ENCODE peak calls at places on chromosomes 13 and 19, in nine cellular contexts. One of them, this sample, is unnamed.

GRCh38 chr19:44694184-44694579 is 4.8 kb upstream of the CEACAM16 start:
- DNase-seq in adrenal gland: no peak
- DNase-seq in AG09319: no peak
- DNase-seq in AG04449: no peak
- DNase-seq in fibroblast of mammary gland: no peak
- DNase-seq in AG04450: no peak
- DNase-seq in heart right ventricle: no peak
- DNase-seq in B cell: no peak
- DNase-seq in OCI-LY7: no peak
- DNase-seq in this sample: no peak

GRCh38 chr13:84417426-84417825 is 535.2 kb upstream of the SLITRK1 start:
- DNase-seq in AG09319: no peak
- DNase-seq in heart right ventricle: no peak
- DNase-seq in B cell: no peak
- DNase-seq in AG04450: no peak
- DNase-seq in AG04449: no peak
- DNase-seq in OCI-LY7: no peak
- DNase-seq in fibroblast of mammary gland: peak; percentile 44
- DNase-seq in adrenal gland: no peak
- DNase-seq in this sample: no peak

GRCh38 chr13:58583961-58584360 is 952.4 kb downstream of the PCDH17 start:
- DNase-seq in fibroblast of mammary gland: no peak
- DNase-seq in AG04449: no peak
- DNase-seq in AG04450: no peak
- DNase-seq in AG09319: no peak
- DNase-seq in heart right ventricle: no peak
- DNase-seq in adrenal gland: no peak
- DNase-seq in OCI-LY7: no peak
- DNase-seq in B cell: no peak
- DNase-seq in this sample: no peak

GRCh38 chr19:40358773-40359172 is 10.3 kb downstream of the PLD3 start:
- DNase-seq in heart right ventricle: no peak
- DNase-seq in AG04449: no peak
- DNase-seq in B cell: peak; percentile 76
- DNase-seq in OCI-LY7: peak; percentile 81
- DNase-seq in AG04450: no peak
- DNase-seq in adrenal gland: no peak
- DNase-seq in fibroblast of mammary gland: no peak
- DNase-seq in AG09319: no peak
- DNase-seq in this sample: no peak

GRCh38 chr19:8311461-8312260 is 3.5 kb upstream of the CD320 start:
- DNase-seq in B cell: no peak
- DNase-seq in heart right ventricle: peak; percentile 2
- DNase-seq in AG04449: no peak
- DNase-seq in fibroblast of mammary gland: no peak
- DNase-seq in AG09319: no peak
- DNase-seq in adrenal gland: peak; percentile 57
- DNase-seq in AG04450: no peak
- DNase-seq in OCI-LY7: no peak
- DNase-seq in this sample: peak; percentile 68

GRCh38 chr19:12833747-12834417 is 497 bp downstream of the RTBDN start:
- DNase-seq in OCI-LY7: peak; percentile 58
- DNase-seq in AG04450: no peak
- DNase-seq in adrenal gland: no peak
- DNase-seq in B cell: no peak
- DNase-seq in AG04449: no peak
- DNase-seq in AG09319: no peak
- DNase-seq in fibroblast of mammary gland: no peak
- DNase-seq in heart right ventricle: no peak
- DNase-seq in this sample: no peak

GRCh38 chr13:50410921-50411712 is 395.9 kb downstream of the KCNRG start:
- DNase-seq in AG09319: no peak
- DNase-seq in OCI-LY7: no peak
- DNase-seq in AG04449: peak; percentile 45
- DNase-seq in adrenal gland: peak; percentile 75
- DNase-seq in fibroblast of mammary gland: peak; percentile 85
- DNase-seq in B cell: no peak
- DNase-seq in AG04450: peak; percentile 29
- DNase-seq in heart right ventricle: no peak
- DNase-seq in this sample: peak; percentile 28

GRCh38 chr13:111516712-111517640 is 196.5 kb downstream of the TEX29 start:
- DNase-seq in B cell: no peak
- DNase-seq in heart right ventricle: no peak
- DNase-seq in AG09319: no peak
- DNase-seq in AG04450: no peak
- DNase-seq in fibroblast of mammary gland: no peak
- DNase-seq in AG04449: no peak
- DNase-seq in adrenal gland: no peak
- DNase-seq in OCI-LY7: no peak
- DNase-seq in this sample: no peak

GRCh38 chr19:42279902-42280760 is 11.1 kb downstream of the CIC start:
- DNase-seq in adrenal gland: peak; percentile 89
- DNase-seq in AG04449: no peak
- DNase-seq in fibroblast of mammary gland: peak; percentile 88
- DNase-seq in AG09319: peak; percentile 53
- DNase-seq in OCI-LY7: peak; percentile 97
- DNase-seq in heart right ventricle: peak; percentile 94
- DNase-seq in B cell: peak; percentile 89
- DNase-seq in AG04450: peak; percentile 60
- DNase-seq in this sample: peak; percentile 90

GRCh38 chr19:10567696-10568443 is 909 bp downstream of the CDKN2D start:
- DNase-seq in AG04450: no peak
- DNase-seq in adrenal gland: no peak
- DNase-seq in AG09319: no peak
- DNase-seq in OCI-LY7: no peak
- DNase-seq in heart right ventricle: no peak
- DNase-seq in B cell: no peak
- DNase-seq in AG04449: no peak
- DNase-seq in fibroblast of mammary gland: no peak
- DNase-seq in this sample: no peak

GRCh38 chr13:20401958-20402856 is 123.5 kb downstream of the CRYL1 start:
- DNase-seq in AG09319: no peak
- DNase-seq in adrenal gland: no peak
- DNase-seq in heart right ventricle: no peak
- DNase-seq in fibroblast of mammary gland: peak; percentile 61
- DNase-seq in OCI-LY7: no peak
- DNase-seq in B cell: no peak
- DNase-seq in AG04450: no peak
- DNase-seq in AG04449: peak; percentile 19
- DNase-seq in this sample: no peak

DNA sequence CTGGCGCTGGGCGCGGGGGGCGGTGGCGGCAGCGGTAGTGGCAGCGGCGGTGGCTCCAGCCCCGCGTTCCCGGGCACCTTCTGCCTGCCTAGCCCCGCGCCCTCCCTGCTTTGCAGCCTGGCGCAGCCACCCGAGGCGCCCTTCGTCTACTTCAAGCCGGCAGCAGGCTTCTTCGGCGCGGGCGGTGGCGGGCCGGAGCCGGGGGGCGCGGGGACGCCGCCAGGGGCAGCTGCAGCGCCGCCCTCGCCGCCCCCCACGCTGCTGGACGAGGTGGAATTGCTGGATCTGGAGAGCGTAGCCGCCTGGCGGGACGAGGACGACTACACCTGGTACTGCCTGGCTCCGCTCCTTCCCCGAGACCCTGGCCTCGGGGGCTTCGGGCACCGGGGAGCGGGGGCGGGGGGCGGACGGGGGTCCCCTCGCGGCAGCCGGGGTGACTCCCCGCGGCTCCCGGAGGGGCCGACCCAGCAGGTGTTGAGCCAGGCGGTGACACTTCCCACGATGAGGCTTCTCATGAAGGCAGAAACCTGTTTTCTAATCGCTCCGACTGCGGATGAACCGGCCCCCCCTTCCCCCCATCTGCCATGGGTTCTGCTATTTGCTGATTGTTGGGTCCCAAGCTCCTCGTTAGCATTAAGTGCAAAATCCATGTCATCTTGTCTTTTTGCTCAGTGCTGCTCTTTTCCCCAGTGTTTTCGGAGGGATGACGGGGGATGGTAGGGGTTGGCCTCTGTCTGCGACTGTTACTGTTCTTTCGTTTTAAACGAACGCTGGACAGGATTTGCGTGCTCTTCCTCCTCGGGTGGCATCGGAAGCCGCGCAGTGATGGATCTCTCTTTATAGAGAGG is 948 bp downstream of the SLAIN1 start:
- DNase-seq in fibroblast of mammary gland: no peak
- DNase-seq in OCI-LY7: peak; percentile 73
- DNase-seq in adrenal gland: peak; percentile 46
- DNase-seq in AG04449: no peak
- DNase-seq in B cell: peak; percentile 52
- DNase-seq in AG04450: no peak
- DNase-seq in heart right ventricle: peak; percentile 18
- DNase-seq in AG09319: no peak
- DNase-seq in this sample: peak; percentile 66
- TF ChIP-seq CTCF in fibroblast of mammary gland: no peak
- TF ChIP-seq CTCF in OCI-LY7: peak; percentile 48
- TF ChIP-seq CTCF in adrenal gland: no peak
- TF ChIP-seq CTCF in AG04449: no peak
- TF ChIP-seq CTCF in B cell: peak; percentile 24
- TF ChIP-seq CTCF in AG04450: no peak
- TF ChIP-seq CTCF in heart right ventricle: no peak
- TF ChIP-seq CTCF in AG09319: no peak
- TF ChIP-seq CTCF in this sample: no peak

GRCh38 chr19:45792482-45793177 is at the start of gene DMWD:
- DNase-seq in OCI-LY7: peak; percentile 99
- DNase-seq in AG04449: peak; percentile 88
- DNase-seq in adrenal gland: peak; percentile 99
- DNase-seq in AG09319: peak; percentile 96
- DNase-seq in fibroblast of mammary gland: peak; percentile 97
- DNase-seq in B cell: peak; percentile 99
- DNase-seq in AG04450: peak; percentile 98
- DNase-seq in heart right ventricle: peak; percentile 99
- DNase-seq in this sample: peak; percentile 100
- TF ChIP-seq CTCF in OCI-LY7: no peak
- TF ChIP-seq CTCF in AG04449: no peak
- TF ChIP-seq CTCF in adrenal gland: no peak
- TF ChIP-seq CTCF in AG09319: no peak
- TF ChIP-seq CTCF in fibroblast of mammary gland: no peak
- TF ChIP-seq CTCF in B cell: no peak
- TF ChIP-seq CTCF in AG04450: no peak
- TF ChIP-seq CTCF in heart right ventricle: no peak
- TF ChIP-seq CTCF in this sample: no peak

DNA sequence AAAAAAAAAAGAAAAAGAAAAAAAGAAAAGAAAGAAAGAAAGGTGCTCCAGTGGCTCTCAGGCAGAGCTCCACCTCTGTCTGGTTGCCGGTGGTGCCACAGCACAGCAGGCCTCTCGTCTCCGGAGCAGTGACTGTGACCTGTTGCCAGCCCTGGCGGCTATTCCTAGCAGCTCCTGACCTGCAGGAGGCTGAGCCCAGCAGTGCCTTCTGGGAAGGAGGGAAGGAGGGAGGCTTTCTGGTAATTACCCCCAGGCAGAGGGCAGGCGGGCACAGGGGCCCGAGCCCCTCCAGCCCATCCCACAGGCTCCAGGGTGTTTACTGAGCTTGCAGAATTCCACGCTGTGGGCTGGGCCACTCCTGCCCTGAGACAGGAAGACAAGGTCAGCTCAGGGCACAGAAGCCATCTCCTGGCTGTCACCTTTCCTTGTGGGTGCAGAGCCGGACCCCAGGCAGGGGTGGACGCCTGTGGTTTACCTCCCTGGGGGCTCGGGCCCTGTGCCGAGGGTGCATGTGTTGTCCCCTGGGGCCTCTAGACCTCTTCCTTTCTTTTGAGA is 77.9 kb downstream of the GNG7 start:
- DNase-seq in B cell: peak; percentile 71
- DNase-seq in heart right ventricle: peak; percentile 64
- DNase-seq in adrenal gland: peak; percentile 62
- DNase-seq in AG04450: no peak
- DNase-seq in AG04449: no peak
- DNase-seq in OCI-LY7: peak; percentile 85
- DNase-seq in AG09319: no peak
- DNase-seq in fibroblast of mammary gland: no peak
- DNase-seq in this sample: no peak
- TF ChIP-seq CTCF in B cell: peak; percentile 42
- TF ChIP-seq CTCF in heart right ventricle: no peak
- TF ChIP-seq CTCF in adrenal gland: no peak
- TF ChIP-seq CTCF in AG04450: no peak
- TF ChIP-seq CTCF in AG04449: no peak
- TF ChIP-seq CTCF in OCI-LY7: no peak
- TF ChIP-seq CTCF in AG09319: no peak
- TF ChIP-seq CTCF in fibroblast of mammary gland: no peak
- TF ChIP-seq CTCF in this sample: no peak

GRCh38 chr19:4580961-4581380 is 21.5 kb upstream of the SEMA6B start:
- DNase-seq in AG04449: no peak
- DNase-seq in AG04450: no peak
- DNase-seq in heart right ventricle: no peak
- DNase-seq in AG09319: no peak
- DNase-seq in OCI-LY7: no peak
- DNase-seq in fibroblast of mammary gland: no peak
- DNase-seq in B cell: no peak
- DNase-seq in adrenal gland: no peak
- DNase-seq in this sample: no peak
- TF ChIP-seq CTCF in AG04449: no peak
- TF ChIP-seq CTCF in AG04450: no peak
- TF ChIP-seq CTCF in heart right ventricle: no peak
- TF ChIP-seq CTCF in AG09319: no peak
- TF ChIP-seq CTCF in OCI-LY7: no peak
- TF ChIP-seq CTCF in fibroblast of mammary gland: no peak
- TF ChIP-seq CTCF in B cell: no peak
- TF ChIP-seq CTCF in adrenal gland: no peak
- TF ChIP-seq CTCF in this sample: no peak

GRCh38 chr13:42333613-42334328 is 61.8 kb downstream of the AKAP11 start:
- DNase-seq in fibroblast of mammary gland: peak; percentile 65
- DNase-seq in B cell: no peak
- DNase-seq in heart right ventricle: no peak
- DNase-seq in OCI-LY7: peak; percentile 33
- DNase-seq in AG09319: no peak
- DNase-seq in AG04450: no peak
- DNase-seq in adrenal gland: no peak
- DNase-seq in AG04449: no peak
- DNase-seq in this sample: no peak
- TF ChIP-seq CTCF in fibroblast of mammary gland: peak; percentile 76
- TF ChIP-seq CTCF in B cell: peak; percentile 61
- TF ChIP-seq CTCF in heart right ventricle: no peak
- TF ChIP-seq CTCF in OCI-LY7: peak; percentile 68
- TF ChIP-seq CTCF in AG09319: peak; percentile 58
- TF ChIP-seq CTCF in AG04450: peak; percentile 58
- TF ChIP-seq CTCF in adrenal gland: peak; percentile 19
- TF ChIP-seq CTCF in AG04449: peak; percentile 49
- TF ChIP-seq CTCF in this sample: no peak

DNA sequence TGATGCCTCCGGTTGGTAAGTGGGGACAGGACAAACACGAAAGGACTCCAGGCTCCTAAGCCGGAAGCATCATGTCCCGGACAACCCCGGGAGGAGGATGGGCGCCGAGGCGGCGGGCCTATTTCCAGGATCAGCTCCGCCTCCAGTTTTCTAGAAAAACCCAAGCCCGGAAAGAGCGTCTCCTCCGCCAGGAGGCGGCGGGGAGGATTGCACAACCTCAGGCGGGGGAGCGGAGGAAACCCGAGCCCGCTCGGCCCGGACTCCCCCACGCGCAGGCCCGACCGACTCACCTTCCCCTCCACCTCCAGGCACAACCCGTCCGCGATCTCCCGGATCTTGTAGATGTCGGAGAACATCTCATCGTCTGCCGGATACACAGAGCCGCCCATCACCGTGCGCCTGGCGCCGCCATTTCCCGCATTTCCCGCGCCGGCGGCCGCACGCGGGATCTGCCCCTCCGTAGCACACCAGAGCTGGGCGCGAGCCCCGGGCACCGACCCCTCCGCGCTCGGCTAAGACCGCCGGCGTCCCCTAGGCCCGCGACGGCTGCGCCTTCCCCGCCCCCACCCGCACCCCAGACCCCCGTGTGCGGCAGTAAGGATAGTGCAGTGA is 455 bp downstream of the TPT1 start:
- DNase-seq in AG04449: no peak
- DNase-seq in AG09319: peak; percentile 89
- DNase-seq in OCI-LY7: peak; percentile 82
- DNase-seq in adrenal gland: peak; percentile 94
- DNase-seq in fibroblast of mammary gland: peak; percentile 91
- DNase-seq in AG04450: peak; percentile 85
- DNase-seq in B cell: peak; percentile 81
- DNase-seq in heart right ventricle: peak; percentile 94
- DNase-seq in this sample: peak; percentile 88
- TF ChIP-seq CTCF in AG04449: peak; percentile 57
- TF ChIP-seq CTCF in AG09319: peak; percentile 35
- TF ChIP-seq CTCF in OCI-LY7: peak; percentile 54
- TF ChIP-seq CTCF in adrenal gland: peak; percentile 46
- TF ChIP-seq CTCF in fibroblast of mammary gland: peak; percentile 34
- TF ChIP-seq CTCF in AG04450: peak; percentile 53
- TF ChIP-seq CTCF in B cell: peak; percentile 71
- TF ChIP-seq CTCF in heart right ventricle: peak; percentile 41
- TF ChIP-seq CTCF in this sample: peak; percentile 56

This sample was measured in tibial artery.